ENCODE peak calls at places on chromosomes 12 and 14, in five cellular contexts. B, T, L, W and G are unnamed samples.

GRCh38 chr12:45599196-45599595 is 130.3 kb upstream of the ARID2 start:
- DNase-seq in B (no peak), T (no peak), L (no peak), W (no peak), G (no peak)

GRCh38 chr12:42143401-42144173 is 1.1 kb downstream of the GXYLT1 start:
- DNase-seq in B (peak), T (no peak), L (no peak), W (no peak), G (no peak)

GRCh38 chr12:124053855-124054254 is 80.8 kb downstream of the ZNF664 start:
- DNase-seq in B (peak), T (no peak), L (peak), W (peak), G (peak)

GRCh38 chr14:93688794-93689193 is 99.5 kb downstream of the PRIMA1 start:
- DNase-seq in B (no peak), T (no peak), L (no peak), W (no peak), G (no peak)

GRCh38 chr12:103909811-103910210 is 20.4 kb upstream of the HSP90B1 start:
- DNase-seq in B (peak), T (no peak), L (no peak), W (no peak), G (no peak)

GRCh38 chr14:68471029-68471963 is 321.6 kb downstream of the ZFP36L1 start:
- DNase-seq in B (no peak), T (no peak), L (no peak), W (no peak), G (no peak)

GRCh38 chr12:7431993-7432685 is 11.8 kb downstream of the CD163L1 start:
- DNase-seq in B (no peak), T (no peak), L (no peak), W (no peak), G (no peak)

GRCh38 chr12:31368666-31369361 is 42.9 kb upstream of the SINHCAF start:
- DNase-seq in B (no peak), T (no peak), L (no peak), W (peak), G (peak)

GRCh38 chr12:84842406-84843013 is 70.1 kb downstream of the SLC6A15 start:
- DNase-seq in B (no peak), T (no peak), L (no peak), W (no peak), G (peak)

GRCh38 chr14:35369701-35370191 is 34.8 kb downstream of the NFKBIA start:
- DNase-seq in B (no peak), T (no peak), L (no peak), W (peak), G (peak)

GRCh38 chr14:68510201-68510600 is 282.7 kb downstream of the ZFP36L1 start:
- DNase-seq in B (peak), T (no peak), L (no peak), W (no peak), G (no peak)

GRCh38 chr12:87270894-87271293 is 758.3 kb downstream of the C12orf50 start:
- DNase-seq in B (no peak), T (no peak), L (no peak), W (no peak), G (no peak)

GRCh38 chr14:61266436-61267220 is 14.5 kb downstream of the TMEM30B start:
- DNase-seq in B (no peak), T (no peak), L (no peak), W (no peak), G (no peak)

GRCh38 chr12:4604684-4605193 is 42.7 kb downstream of the DYRK4 start:
- DNase-seq in B (peak), T (peak), L (peak), W (peak), G (peak)

GRCh38 chr14:99972748-99973466 is 92.3 kb upstream of the EVL start:
- DNase-seq in B (no peak), T (no peak), L (no peak), W (no peak), G (no peak)

GRCh38 chr12:54017845-54018607 is 9.2 kb downstream of the HOXC8 start:
- DNase-seq in B (peak), T (peak), L (no peak), W (peak), G (peak)

GRCh38 chr12:92828565-92828964 is 100.5 kb downstream of the EEA1 start:
- DNase-seq in B (no peak), T (no peak), L (no peak), W (no peak), G (no peak)

GRCh38 chr14:99566390-99567354 is 37.3 kb downstream of the CCDC85C start:
- DNase-seq in B (no peak), T (no peak), L (no peak), W (no peak), G (no peak)

GRCh38 chr12:93197067-93197593 is 180.6 kb upstream of the NUDT4 start:
- DNase-seq in B (no peak), T (no peak), L (no peak), W (no peak), G (no peak)

GRCh38 chr14:52313903-52314481 is at the start of gene PTGER2:
- DNase-seq in B (peak), T (peak), L (no peak), W (no peak), G (no peak)

GRCh38 chr12:112005419-112006395 is 7.3 kb downstream of the TMEM116 start:
- DNase-seq in B (no peak), T (no peak), L (no peak), W (no peak), G (no peak)

GRCh38 chr14:42214981-42215491 is 608.4 kb downstream of the LRFN5 start:
- DNase-seq in B (peak), T (no peak), L (no peak), W (no peak), G (no peak)

GRCh38 chr12:52392465-52393007 is 7.1 kb upstream of the KRT84 start:
- DNase-seq in B (no peak), T (no peak), L (no peak), W (no peak), G (no peak)

GRCh38 chr12:124551268-124552144 is 15.9 kb downstream of the NCOR2 start:
- DNase-seq in B (no peak), T (no peak), L (no peak), W (peak), G (peak)

GRCh38 chr12:95994476-95994875 is 1.7 kb downstream of the HAL start:
- DNase-seq in B (no peak), T (no peak), L (no peak), W (no peak), G (no peak)

GRCh38 chr12:6979021-6979420 is 8.3 kb downstream of the EMG1 start:
- DNase-seq in B (no peak), T (no peak), L (no peak), W (no peak), G (no peak)

GRCh38 chr12:29599397-29599796 is 101.9 kb upstream of the OVCH1 start:
- DNase-seq in B (peak), T (no peak), L (no peak), W (no peak), G (no peak)

GRCh38 chr14:38256358-38256840 is 506 bp upstream of the CLEC14A start:
- DNase-seq in B (no peak), T (no peak), L (peak), W (no peak), G (no peak)

GRCh38 chr12:2654741-2655140 is 140.0 kb upstream of the FKBP4 start:
- DNase-seq in B (no peak), T (no peak), L (no peak), W (no peak), G (no peak)

GRCh38 chr12:54041097-54041690 is 8.3 kb downstream of the HOXC5 start:
- DNase-seq in B (no peak), T (no peak), L (no peak), W (no peak), G (no peak)

GRCh38 chr14:102831163-102831804 is 54.0 kb downstream of the TRAF3 start:
- DNase-seq in B (no peak), T (no peak), L (no peak), W (no peak), G (no peak)

GRCh38 chr14:32109676-32110075 is 32.6 kb downstream of the ARHGAP5 start:
- DNase-seq in B (peak), T (no peak), L (no peak), W (no peak), G (no peak)

GRCh38 chr14:69260246-69260978 is 454 bp downstream of the GALNT16 start:
- DNase-seq in B (peak), T (no peak), L (no peak), W (no peak), G (no peak)